ENCODE peak calls at places on chromosomes 3 and 15, in seven cellular contexts. T is HepG2, K is H1, B is HCT116, Q is SK-N-SH, O is GM12878, S is K562. C is an unnamed sample.

GRCh38 chr3:52782412-52783210 is 5.2 kb downstream of the ITIH1 start:
- DNase-seq in T (no peak), S (no peak), Q (no peak), B (no peak), K (no peak), O (no peak), C (no peak)

GRCh38 chr3:30657914-30658313 is 51.5 kb downstream of the TGFBR2 start:
- DNase-seq in S (no peak), K (no peak), O (no peak), T (no peak), B (no peak), Q (no peak), C (no peak)

GRCh38 chr3:54931182-54931581 is 3.3 kb upstream of the LRTM1 start:
- DNase-seq in T (no peak), K (no peak), S (no peak), Q (peak), B (no peak), O (no peak), C (no peak)

GRCh38 chr3:164419220-164419619 is 659.1 kb downstream of the SI start:
- DNase-seq in Q (no peak), S (no peak), T (no peak), B (no peak), K (no peak), O (no peak), C (no peak)

GRCh38 chr3:55555866-55556621 is 68.9 kb upstream of the WNT5A start:
- DNase-seq in T (no peak), B (no peak), O (no peak), Q (no peak), S (no peak), K (no peak), C (no peak)

GRCh38 chr3:32956750-32957570 is 5.5 kb downstream of the CCR4 start:
- DNase-seq in B (no peak), T (no peak), O (no peak), Q (no peak), K (no peak), S (no peak), C (no peak)

GRCh38 chr15:70328137-70329115 is 230.7 kb upstream of the TLE3 start:
- DNase-seq in B (no peak), S (no peak), Q (no peak), O (no peak), T (no peak), K (no peak), C (peak)

GRCh38 chr15:73346735-73347312 is 21.9 kb downstream of the HCN4 start:
- DNase-seq in S (peak), T (peak), K (peak), Q (no peak), O (no peak), B (peak), C (peak)

GRCh38 chr15:59329570-59330350 is 42.9 kb downstream of the MYO1E start:
- DNase-seq in O (no peak), K (no peak), S (no peak), B (peak), Q (no peak), T (peak), C (no peak)

GRCh38 chr3:32817195-32817560 is 619 bp upstream of the TRIM71 start:
- DNase-seq in K (no peak), Q (no peak), S (no peak), O (no peak), T (no peak), B (no peak), C (no peak)

GRCh38 chr3:50003766-50004278 is 63.9 kb downstream of the RBM6 start:
- DNase-seq in K (no peak), O (no peak), S (no peak), B (no peak), T (no peak), Q (no peak), C (no peak)

GRCh38 chr3:176651622-176652021 is 545.7 kb downstream of the TBL1XR1 start:
- DNase-seq in K (no peak), S (no peak), B (no peak), O (no peak), Q (no peak), T (no peak), C (no peak)

GRCh38 chr3:100440895-100441294 is 39.6 kb downstream of the LNP1 start:
- DNase-seq in T (no peak), S (no peak), Q (no peak), B (no peak), K (no peak), O (no peak), C (no peak)

GRCh38 chr3:42507252-42507651 is 4.8 kb downstream of the VIPR1 start:
- DNase-seq in T (no peak), Q (no peak), S (no peak), K (no peak), O (no peak), B (no peak), C (peak)

GRCh38 chr3:143118630-143119008 is 952 bp upstream of the CHST2 start:
- DNase-seq in Q (no peak), T (no peak), S (peak), K (no peak), O (no peak), B (no peak), C (no peak)

GRCh38 chr3:167742338-167742737 is 6.8 kb downstream of the SERPINI1 start:
- DNase-seq in Q (peak), O (no peak), T (no peak), K (no peak), B (no peak), S (no peak), C (peak)

DNA sequence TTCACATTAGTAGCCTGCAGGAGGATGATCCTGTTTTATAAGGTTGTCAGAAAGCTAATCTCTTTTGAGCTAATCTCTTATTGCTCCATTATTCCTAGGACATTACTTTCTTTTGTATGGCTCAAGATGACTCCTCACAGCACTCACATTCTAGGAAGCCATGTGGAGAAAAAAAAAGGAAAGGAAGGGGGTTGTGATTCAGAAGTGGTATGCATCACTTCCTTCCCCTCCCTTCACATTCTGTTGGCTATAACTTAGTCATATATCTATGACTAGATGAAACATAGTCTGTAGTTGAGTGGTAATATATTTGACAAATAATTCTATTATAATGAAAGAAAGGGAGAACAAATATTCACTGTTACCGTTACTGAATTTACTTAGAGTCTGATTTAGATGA is 168.8 kb upstream of the TTC14 start:
- DNase-seq in Q (no peak), S (no peak), T (no peak), B (no peak), O (no peak), K (no peak), C (no peak)
- TF ChIP-seq JUND in Q (peak), S (no peak), T (no peak), B (no peak), O (no peak), K (no peak), C (no peak)

GRCh38 chr15:49135342-49135857 is 20.0 kb downstream of the COPS2 start:
- DNase-seq in B (no peak), O (no peak), K (no peak), S (no peak), T (no peak), Q (no peak), C (no peak)

GRCh38 chr15:49135893-49136292 is 19.5 kb downstream of the COPS2 start:
- DNase-seq in B (no peak), K (no peak), Q (no peak), O (no peak), T (no peak), S (no peak), C (no peak)

GRCh38 chr15:49134683-49135341 is 20.6 kb downstream of the COPS2 start:
- DNase-seq in Q (no peak), S (no peak), B (no peak), K (no peak), O (no peak), T (no peak), C (no peak)

GRCh38 chr15:49131403-49131802 is 24.0 kb downstream of the COPS2 start:
- DNase-seq in B (no peak), T (no peak), O (no peak), S (no peak), K (no peak), Q (no peak), C (no peak)
- TF ChIP-seq JUND in B (no peak), T (no peak), O (no peak), S (no peak), K (no peak), Q (no peak), C (no peak)

GRCh38 chr15:96066852-96067490 is 263.5 kb upstream of the NR2F2 start:
- DNase-seq in S (peak), Q (no peak), T (no peak), B (no peak), K (no peak), O (no peak), C (no peak)
- TF ChIP-seq JUND in S (no peak), Q (no peak), T (no peak), B (no peak), K (no peak), O (no peak), C (no peak)

GRCh38 chr3:146067048-146067447 is 93.9 kb downstream of the PLOD2 start:
- DNase-seq in T (no peak), B (no peak), Q (no peak), S (no peak), O (no peak), K (no peak), C (no peak)

GRCh38 chr3:146065573-146066006 is 95.4 kb downstream of the PLOD2 start:
- DNase-seq in T (peak), O (no peak), Q (no peak), S (no peak), K (no peak), B (peak), C (peak)
- TF ChIP-seq JUND in T (no peak), O (no peak), Q (no peak), S (no peak), K (no peak), B (no peak), C (no peak)

DNA sequence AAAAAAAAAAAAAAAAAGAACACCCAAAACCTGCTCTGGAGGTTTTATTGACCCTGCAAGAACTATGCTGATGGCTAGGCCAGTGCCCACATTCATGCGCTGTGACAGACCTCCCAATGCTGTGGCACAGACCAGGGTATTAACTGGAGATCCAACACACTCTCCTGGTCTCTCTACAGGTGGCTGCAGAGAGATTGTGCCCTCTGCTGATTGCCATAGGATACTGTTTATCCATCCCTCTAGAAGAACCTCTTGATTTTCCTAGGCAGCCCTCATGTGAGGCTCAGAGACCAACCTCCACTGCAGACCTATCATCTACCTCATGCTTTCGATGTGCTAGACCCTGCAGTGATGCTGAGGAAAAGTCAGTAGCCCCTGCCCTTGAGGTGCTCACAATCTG is 125.5 kb upstream of the TRIM42 start:
- DNase-seq in B (no peak), Q (no peak), O (no peak), K (no peak), S (no peak), T (no peak), C (no peak)
- TF ChIP-seq JUND in B (no peak), Q (no peak), O (no peak), K (no peak), S (no peak), T (no peak), C (no peak)

DNA sequence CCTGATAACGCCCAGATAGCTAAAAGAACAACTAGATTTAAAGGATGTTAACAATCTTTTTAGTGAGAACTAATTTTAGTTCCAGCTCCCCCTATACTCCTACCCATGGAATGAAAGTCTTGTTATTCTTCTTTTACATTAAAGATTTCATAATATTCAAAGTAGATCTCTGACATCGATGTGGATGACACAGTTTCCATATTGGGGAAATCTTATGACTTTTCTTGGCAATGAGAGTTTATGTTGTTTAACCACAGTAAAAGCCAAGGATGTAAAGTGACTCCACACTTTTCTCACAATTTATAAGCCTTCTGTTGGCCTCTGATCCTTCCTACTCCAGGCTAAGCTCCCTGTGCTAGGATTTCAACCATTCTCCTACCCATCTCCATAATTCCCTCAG is 332.6 kb upstream of the KCNMB2 start:
- DNase-seq in K (no peak), T (no peak), S (no peak), Q (no peak), B (no peak), O (no peak), C (no peak)
- TF ChIP-seq JUND in K (no peak), T (no peak), S (no peak), Q (no peak), B (no peak), O (no peak), C (no peak)

DNA sequence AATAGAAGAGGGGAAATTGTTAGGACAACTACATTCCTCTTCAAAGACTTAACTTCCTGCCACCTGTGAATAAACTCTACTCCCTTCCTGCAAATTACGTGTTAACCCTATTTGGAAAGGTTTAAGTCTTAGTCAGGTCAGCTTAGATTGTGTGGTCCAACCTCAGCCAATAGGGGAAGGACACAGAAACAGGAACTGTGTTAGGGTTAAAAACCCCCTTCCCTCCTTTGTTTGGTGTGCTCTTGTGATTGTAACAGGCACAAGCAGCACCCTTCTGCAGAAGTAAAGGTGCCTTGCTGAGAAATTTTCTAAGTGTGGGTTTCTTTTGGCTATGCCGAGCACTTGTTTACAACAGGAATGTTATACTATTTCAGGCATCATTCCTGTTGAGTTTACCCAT is 45.0 kb upstream of the FSTL1 start:
- DNase-seq in Q (no peak), K (no peak), S (no peak), T (no peak), B (no peak), O (no peak), C (no peak)
- TF ChIP-seq JUND in Q (no peak), K (no peak), S (no peak), T (no peak), B (no peak), O (no peak), C (no peak)